ENCODE peak calls at places on chromosome 11, in five cellular contexts. X is globus pallidus, M is NCI-H510A treated with DMSO at 0.1 percent for 48 hours, Z is NCI-H1105 treated with DMSO at 0.1 percent for 48 hours, T is IMR-90. K is an unnamed sample.

GRCh38 chr11:92225206-92225562 is 566 bp downstream of the FAT3 start:
- DNase-seq in X (no peak), M (peak), Z (peak), T (no peak), K (peak)

GRCh38 chr11:11347583-11347982 is 5.5 kb downstream of the CSNK2A3 start:
- DNase-seq in X (no peak), M (no peak), Z (no peak), T (no peak), K (peak)

GRCh38 chr11:31809857-31810778 is 1.0 kb downstream of the PAX6 start:
- DNase-seq in X (no peak), M (no peak), Z (peak), T (peak), K (peak)

GRCh38 chr11:118051611-118052461 is 25.0 kb upstream of the TMPRSS4 start:
- DNase-seq in X (no peak), M (no peak), Z (no peak), T (no peak), K (no peak)

GRCh38 chr11:10397226-10397987 is 57.7 kb upstream of the AMPD3 start:
- DNase-seq in X (no peak), M (no peak), Z (no peak), T (peak), K (no peak)

GRCh38 chr11:94151903-94152677 is 23.4 kb downstream of the PANX1 start:
- DNase-seq in X (no peak), M (no peak), Z (no peak), T (peak), K (no peak)

GRCh38 chr11:128021304-128022006 is 565.9 kb downstream of the ETS1 start:
- DNase-seq in X (no peak), M (no peak), Z (peak), T (no peak), K (no peak)

GRCh38 chr11:106021181-106021966 is 666 bp downstream of the MSANTD4 start:
- DNase-seq in X (no peak), M (no peak), Z (peak), T (peak), K (no peak)

GRCh38 chr11:14687456-14687855 is 43.9 kb downstream of the PDE3B start:
- DNase-seq in X (no peak), M (no peak), Z (no peak), T (no peak), K (no peak)

GRCh38 chr11:69658606-69659450 is 16.3 kb downstream of the LTO1 start:
- DNase-seq in X (no peak), M (no peak), Z (no peak), T (peak), K (peak)

GRCh38 chr11:64092119-64092760 is 56.5 kb downstream of the FLRT1 start:
- DNase-seq in X (peak), M (no peak), Z (no peak), T (no peak), K (no peak)

GRCh38 chr11:97361812-97362378 is 972.1 kb downstream of the JRKL start:
- DNase-seq in X (no peak), M (no peak), Z (no peak), T (no peak), K (no peak)

GRCh38 chr11:1782831-1783724 is 19.4 kb upstream of the CTSD start:
- DNase-seq in X (no peak), M (no peak), Z (no peak), T (peak), K (no peak)

GRCh38 chr11:75959540-75959939 is 144.5 kb downstream of the UVRAG start:
- DNase-seq in X (no peak), M (no peak), Z (no peak), T (no peak), K (no peak)